ENCODE peak calls at places on chromosomes 3 and 15, in five cellular contexts. M is tibial nerve, Q is left ventricle myocardium inferior, Z is astrocyte of the spinal cord, E is AG04449. I is an unnamed sample.

GRCh38 chr3:16697437-16698258 is 92.4 kb upstream of the DAZL start:
- DNase-seq in M (no peak), Q (no peak), Z (peak), E (no peak), I (no peak)

GRCh38 chr3:174049443-174049842 is 651.9 kb downstream of the NLGN1 start:
- DNase-seq in M (no peak), Q (no peak), Z (no peak), E (no peak), I (no peak)

GRCh38 chr15:31488437-31489204 is 162.0 kb downstream of the KLF13 start:
- DNase-seq in M (peak), Q (no peak), Z (peak), E (peak), I (peak)

GRCh38 chr3:135034291-135034768 is 239.3 kb downstream of the EPHB1 start:
- DNase-seq in M (no peak), Q (no peak), Z (no peak), E (no peak), I (no peak)

GRCh38 chr3:83039422-83039821 is 1278.0 kb upstream of the GBE1 start:
- DNase-seq in M (no peak), Q (no peak), Z (peak), E (no peak), I (no peak)

GRCh38 chr15:90201150-90201943 is at the start of gene SEMA4B:
- DNase-seq in M (peak), Q (peak), Z (peak), E (no peak), I (peak)

GRCh38 chr3:8488877-8489865 is 12.5 kb upstream of the LMCD1 start:
- DNase-seq in M (no peak), Q (no peak), Z (no peak), E (no peak), I (no peak)

GRCh38 chr3:66038726-66039589 is at the start of gene MAGI1:
- DNase-seq in M (peak), Q (peak), Z (peak), E (no peak), I (peak)

GRCh38 chr3:77460326-77460725 is 420.4 kb downstream of the ROBO2 start:
- DNase-seq in M (no peak), Q (no peak), Z (peak), E (peak), I (no peak)

GRCh38 chr15:59255647-59256380 is 49.2 kb downstream of the LDHAL6B start:
- DNase-seq in M (no peak), Q (no peak), Z (no peak), E (no peak), I (no peak)

GRCh38 chr3:118792191-118792590 is 242.5 kb downstream of the IGSF11 start:
- DNase-seq in M (no peak), Q (no peak), Z (no peak), E (no peak), I (no peak)

GRCh38 chr3:180804871-180805430 is 107.5 kb upstream of the FXR1 start:
- DNase-seq in M (no peak), Q (no peak), Z (peak), E (peak), I (no peak)
- H3K4me3 ChIP-seq in M (no peak), Q (no peak), Z (no peak), E (no peak), I (no peak)

GRCh38 chr3:191334359-191334893 is 4.1 kb upstream of the UTS2B start:
- DNase-seq in M (no peak), Q (no peak), Z (no peak), E (no peak), I (no peak)
- H3K4me3 ChIP-seq in M (no peak), Q (no peak), Z (no peak), E (no peak), I (no peak)

DNA sequence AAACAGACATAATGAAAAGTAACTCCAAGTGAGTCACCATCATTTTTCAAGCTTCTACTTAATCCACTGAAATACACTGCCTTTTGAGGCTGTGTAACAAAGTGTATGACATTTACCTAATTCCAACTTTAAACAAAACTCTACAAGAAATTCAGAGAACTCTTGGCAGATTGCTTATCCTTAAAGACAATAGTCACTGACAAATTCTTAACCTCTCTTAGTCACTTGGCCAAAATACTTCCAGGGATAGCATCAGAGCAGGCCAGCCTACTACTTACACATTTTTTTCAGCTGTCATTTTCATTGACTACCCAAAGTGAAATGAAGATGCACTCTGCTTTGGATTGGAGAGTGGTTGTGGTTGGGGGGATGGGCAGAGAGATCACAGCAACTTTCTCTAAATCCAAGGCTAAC is 3.6 kb downstream of the WWTR1 start:
- DNase-seq in M (no peak), Q (no peak), Z (peak), E (no peak), I (no peak)
- H3K4me3 ChIP-seq in M (peak), Q (peak), Z (peak), E (peak), I (no peak)

GRCh38 chr3:52793702-52794611 is 639 bp upstream of the ITIH3 start:
- DNase-seq in M (no peak), Q (no peak), Z (no peak), E (no peak), I (no peak)

GRCh38 chr3:52794612-52795099 is at the start of gene ITIH3:
- DNase-seq in M (no peak), Q (no peak), Z (no peak), E (no peak), I (no peak)

GRCh38 chr3:52798376-52798977 is 3.9 kb downstream of the ITIH3 start:
- DNase-seq in M (no peak), Q (no peak), Z (no peak), E (no peak), I (no peak)

GRCh38 chr3:52795298-52795900 is 803 bp downstream of the ITIH3 start:
- DNase-seq in M (no peak), Q (no peak), Z (no peak), E (no peak), I (no peak)

GRCh38 chr3:52796411-52796810 is 1.8 kb downstream of the ITIH3 start:
- DNase-seq in M (no peak), Q (no peak), Z (no peak), E (no peak), I (no peak)
- H3K4me3 ChIP-seq in M (no peak), Q (no peak), Z (no peak), E (no peak), I (no peak)

DNA sequence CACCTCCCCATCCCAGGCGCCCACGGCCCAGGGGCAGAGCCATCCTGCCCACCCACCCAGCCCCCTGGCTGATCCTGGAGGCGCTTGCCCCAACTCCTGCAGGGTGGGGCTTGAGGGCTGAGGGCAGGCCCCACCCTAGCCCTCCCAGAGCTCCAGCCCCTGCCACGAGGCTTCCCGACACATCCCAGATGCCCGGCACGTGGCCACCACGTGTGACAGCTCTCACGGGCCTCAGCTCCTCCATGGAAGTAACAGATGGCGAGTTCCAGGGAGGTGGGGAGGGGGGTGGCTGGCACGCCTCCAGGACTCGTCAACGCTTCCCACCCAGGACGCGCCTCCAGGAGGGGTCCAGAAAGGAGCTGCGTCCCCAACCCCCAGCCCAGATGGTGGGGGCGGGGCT is 29.1 kb downstream of the PLXND1 start:
- DNase-seq in M (peak), Q (peak), Z (no peak), E (no peak), I (peak)
- H3K4me3 ChIP-seq in M (no peak), Q (no peak), Z (no peak), E (no peak), I (no peak)

DNA sequence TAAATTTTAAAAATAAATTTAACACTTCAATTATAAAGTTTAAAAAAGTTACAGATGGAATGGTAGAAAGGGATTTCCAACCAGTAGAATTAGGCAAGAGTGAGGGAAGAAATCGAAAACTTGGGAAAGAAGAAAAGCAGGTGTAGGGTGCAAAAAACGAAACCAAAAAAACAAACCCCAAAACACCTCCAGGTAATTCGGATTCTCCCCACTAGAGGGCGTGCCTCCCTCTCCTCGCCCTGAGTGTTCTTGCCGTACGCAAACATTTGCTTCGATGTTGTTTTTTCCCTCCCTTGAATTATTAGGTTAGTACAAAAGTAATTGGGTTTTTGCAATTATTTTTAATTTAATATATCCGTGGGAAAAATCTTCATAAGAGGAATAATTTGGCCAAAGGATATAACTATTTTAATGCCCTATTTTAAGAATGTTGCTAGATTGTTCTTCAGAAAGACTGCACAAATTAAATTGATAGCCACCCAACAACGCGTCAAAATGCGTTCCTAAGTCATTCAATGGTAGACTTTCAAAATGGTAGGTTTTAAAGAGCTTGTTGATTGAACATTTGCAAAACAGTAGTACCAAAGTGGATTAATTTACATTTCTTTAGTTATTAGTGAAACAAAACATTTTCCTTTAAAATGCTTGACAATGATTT is 63.7 kb downstream of the SLC30A4 start:
- DNase-seq in M (peak), Q (peak), Z (peak), E (no peak), I (peak)
- H3K4me3 ChIP-seq in M (peak), Q (peak), Z (peak), E (peak), I (no peak)

GRCh38 chr15:60399246-60399915 is 1.6 kb upstream of the ANXA2 start:
- DNase-seq in M (no peak), Q (no peak), Z (no peak), E (no peak), I (peak)
- H3K4me3 ChIP-seq in M (peak), Q (peak), Z (no peak), E (peak), I (no peak)

GRCh38 chr15:57962887-57963286 is 102.6 kb downstream of the ALDH1A2 start:
- DNase-seq in M (no peak), Q (no peak), Z (no peak), E (no peak), I (no peak)
- H3K4me3 ChIP-seq in M (no peak), Q (no peak), Z (no peak), E (no peak), I (no peak)

GRCh38 chr15:80252281-80252619 is 237 bp upstream of the CTXND1 start:
- DNase-seq in M (no peak), Q (no peak), Z (no peak), E (no peak), I (no peak)
- H3K4me3 ChIP-seq in M (peak), Q (peak), Z (no peak), E (peak), I (no peak)